ENCODE peak calls at places on chromosomes 13 and 19, in nine cellular contexts. S is aorta, I is heart right ventricle, B is AG04450, Y is adipocyte, M is stomach, Z is fibroblast of pulmonary artery, U is Peyer's patch, W is tibial artery. C is an unnamed sample.

GRCh38 chr13:51814825-51815650 is 11.1 kb upstream of the DHRS12 start:
- DNase-seq in S (peak; percentile 68), I (no peak), B (no peak), Y (peak; percentile 82), M (peak; percentile 78), Z (peak; percentile 71), U (peak; percentile 65), W (no peak), C (peak; percentile 41)

GRCh38 chr13:28355822-28356371 is 139.0 kb downstream of the FLT1 start:
- DNase-seq in S (no peak), I (no peak), B (no peak), Y (peak; percentile 59), M (no peak), Z (peak; percentile 91), U (no peak), W (no peak), C (peak; percentile 56)

GRCh38 chr13:93522486-93522885 is 295.9 kb downstream of the GPC6 start:
- DNase-seq in S (no peak), I (no peak), B (no peak), Y (peak; percentile 12), M (no peak), Z (peak; percentile 8), U (no peak), W (no peak), C (peak; percentile 45)

GRCh38 chr19:13835791-13836723 is 40.8 kb downstream of the ZSWIM4 start:
- DNase-seq in S (peak; percentile 86), I (peak; percentile 55), B (no peak), Y (no peak), M (no peak), Z (no peak), U (peak; percentile 52), W (peak; percentile 84), C (peak; percentile 47)

GRCh38 chr13:19862511-19863313 is 737 bp downstream of the ZMYM5 start:
- DNase-seq in S (no peak), I (peak; percentile 29), B (no peak), Y (peak; percentile 62), M (peak; percentile 29), Z (peak; percentile 16), U (peak; percentile 71), W (peak; percentile 76), C (peak; percentile 17)

GRCh38 chr19:13843104-13843921 is 33.6 kb upstream of the NANOS3 start:
- DNase-seq in S (peak; percentile 82), I (peak; percentile 72), B (no peak), Y (peak; percentile 79), M (peak; percentile 78), Z (peak; percentile 71), U (peak; percentile 70), W (peak; percentile 85), C (peak; percentile 54)

GRCh38 chr13:50339291-50339690 is 324.0 kb downstream of the KCNRG start:
- DNase-seq in S (no peak), I (no peak), B (no peak), Y (no peak), M (no peak), Z (no peak), U (no peak), W (no peak), C (no peak)

GRCh38 chr19:50427997-50428425 is 4.7 kb upstream of the MYBPC2 start:
- DNase-seq in S (peak; percentile 97), I (peak; percentile 85), B (peak; percentile 11), Y (peak; percentile 69), M (peak; percentile 92), Z (peak; percentile 84), U (peak; percentile 77), W (peak; percentile 90), C (peak; percentile 69)

GRCh38 chr19:21698215-21698614 is 69.2 kb downstream of the ZNF100 start:
- DNase-seq in S (no peak), I (no peak), B (no peak), Y (peak; percentile 62), M (no peak), Z (peak; percentile 29), U (no peak), W (no peak), C (peak; percentile 8)

GRCh38 chr13:24074687-24075086 is 85.8 kb upstream of the SPATA13 start:
- DNase-seq in S (peak; percentile 68), I (no peak), B (no peak), Y (no peak), M (peak; percentile 73), Z (peak; percentile 39), U (no peak), W (no peak), C (no peak)

GRCh38 chr13:47087841-47088240 is 191.0 kb upstream of the HTR2A start:
- DNase-seq in S (no peak), I (no peak), B (peak; percentile 20), Y (peak; percentile 39), M (no peak), Z (peak; percentile 38), U (no peak), W (no peak), C (peak; percentile 73)

GRCh38 chr13:40446365-40446764 is 220.1 kb downstream of the FOXO1 start:
- DNase-seq in S (no peak), I (no peak), B (no peak), Y (no peak), M (no peak), Z (peak; percentile 36), U (no peak), W (no peak), C (peak; percentile 36)

GRCh38 chr19:49425922-49426592 is 869 bp downstream of the GFY start:
- DNase-seq in S (no peak), I (no peak), B (no peak), Y (no peak), M (no peak), Z (no peak), U (no peak), W (no peak), C (no peak)

GRCh38 chr13:33578786-33579185 is 239.2 kb upstream of the RFC3 start:
- DNase-seq in S (no peak), I (no peak), B (no peak), Y (no peak), M (no peak), Z (peak; percentile 68), U (no peak), W (no peak), C (no peak)

GRCh38 chr13:58949646-58950045 is 1214.1 kb downstream of the DIAPH3 start:
- DNase-seq in S (no peak), I (no peak), B (no peak), Y (no peak), M (no peak), Z (no peak), U (no peak), W (no peak), C (no peak)

GRCh38 chr13:33775339-33776108 is 42.4 kb upstream of the RFC3 start:
- DNase-seq in S (no peak), I (no peak), B (no peak), Y (peak; percentile 13), M (no peak), Z (no peak), U (no peak), W (no peak), C (no peak)

GRCh38 chr13:113404723-113405471 is 41.0 kb upstream of the GRTP1 start:
- DNase-seq in S (no peak), I (no peak), B (no peak), Y (no peak), M (no peak), Z (no peak), U (peak; percentile 24), W (peak; percentile 61), C (no peak)

GRCh38 chr13:73001971-73002370 is 56.8 kb upstream of the KLF5 start:
- DNase-seq in S (no peak), I (no peak), B (no peak), Y (no peak), M (no peak), Z (no peak), U (no peak), W (no peak), C (no peak)

GRCh38 chr19:54837542-54837941 is 12.7 kb upstream of the KIR3DL2 start:
- DNase-seq in S (no peak), I (no peak), B (no peak), Y (no peak), M (no peak), Z (no peak), U (no peak), W (no peak), C (no peak)

GRCh38 chr13:110268061-110268460 is 38.9 kb downstream of the COL4A1 start:
- DNase-seq in S (no peak), I (no peak), B (no peak), Y (no peak), M (no peak), Z (no peak), U (no peak), W (no peak), C (no peak)

DNA sequence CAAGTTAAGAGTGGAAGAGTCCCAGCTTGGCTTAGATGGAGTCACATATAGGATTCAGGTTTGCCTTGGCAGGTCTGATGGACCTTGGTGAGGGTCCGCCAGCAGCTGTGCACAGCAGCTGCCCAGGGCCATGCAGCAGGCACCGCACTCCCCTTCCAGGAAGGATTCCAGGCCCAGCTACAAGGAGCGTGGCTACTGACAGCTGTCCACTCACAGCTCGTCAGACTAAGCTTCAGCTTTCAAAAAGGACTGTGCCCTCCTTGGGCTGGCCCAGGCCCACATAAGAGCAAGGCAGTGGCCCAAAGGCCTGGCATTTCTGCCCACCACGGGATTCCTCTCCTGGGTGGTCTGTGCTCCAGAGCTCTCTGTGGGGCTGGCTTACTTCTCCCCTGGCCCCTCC is 68.4 kb downstream of the ALOX5AP start:
- DNase-seq in S (no peak), I (no peak), B (no peak), Y (no peak), M (no peak), Z (no peak), U (no peak), W (no peak), C (no peak)
- H3K4me3 ChIP-seq in S (no peak overlapping the region), I (peak overlapping the region; percentile 54), B (no peak overlapping the region), Y (peak overlapping the region; percentile 82), M (no peak overlapping the region), Z (no peak overlapping the region), U (no peak overlapping the region), W (peak overlapping the region; percentile 41), C (peak overlapping the region; percentile 64)

GRCh38 chr13:60372141-60372540 is 24.9 kb upstream of the TDRD3 start:
- DNase-seq in S (no peak), I (no peak), B (no peak), Y (no peak), M (peak; percentile 31), Z (no peak), U (no peak), W (no peak), C (no peak)

GRCh38 chr13:60369242-60369641 is 27.8 kb upstream of the TDRD3 start:
- DNase-seq in S (no peak), I (no peak), B (no peak), Y (peak; percentile 7), M (no peak), Z (peak; percentile 9), U (no peak), W (no peak), C (no peak)

GRCh38 chr13:60370343-60370742 is 26.7 kb upstream of the TDRD3 start:
- DNase-seq in S (no peak), I (no peak), B (no peak), Y (no peak), M (no peak), Z (no peak), U (no peak), W (no peak), C (no peak)
- H3K4me3 ChIP-seq in S (no peak overlapping the region), I (no peak overlapping the region), B (no peak overlapping the region), Y (no peak overlapping the region), M (no peak overlapping the region), Z (no peak overlapping the region), U (no peak overlapping the region), W (no peak overlapping the region), C (no peak overlapping the region)

GRCh38 chr19:40423938-40424337 is 1.9 kb downstream of the SERTAD1 start:
- DNase-seq in S (no peak), I (no peak), B (no peak), Y (no peak), M (no peak), Z (no peak), U (no peak), W (no peak), C (no peak)
- H3K4me3 ChIP-seq in S (no peak overlapping the region), I (peak overlapping the region; percentile 66), B (peak overlapping the region; percentile 91), Y (peak overlapping the region; percentile 90), M (no peak overlapping the region), Z (peak overlapping the region; percentile 94), U (no peak overlapping the region), W (peak overlapping the region; percentile 79), C (peak overlapping the region; percentile 95)

GRCh38 chr13:34993470-34993869 is 51.4 kb downstream of the NBEA start:
- DNase-seq in S (no peak), I (no peak), B (no peak), Y (peak; percentile 5), M (no peak), Z (peak; percentile 8), U (no peak), W (no peak), C (no peak)
- H3K4me3 ChIP-seq in S (no peak overlapping the region), I (no peak overlapping the region), B (no peak overlapping the region), Y (no peak overlapping the region), M (no peak overlapping the region), Z (no peak overlapping the region), U (no peak overlapping the region), W (no peak overlapping the region), C (no peak overlapping the region)

C was measured in AG10803.